ENCODE peak calls at places on chromosomes 6 and 20, in seven cellular contexts. M is OCI-LY7; X is activated B cell treated with CpG ODN at 0.5 μM for 24 hours; Y is type B pancreatic cell; E is mucosa of descending colon; F is coronary artery; L is CD8-positive, alpha-beta T cell. K is an unnamed sample.

GRCh38 chr20:49268600-49269365 is 9.1 kb downstream of the ZNFX1 start:
- DNase-seq in M (no peak), F (no peak), Y (no peak), X (no peak), L (no peak), E (no peak), K (no peak)

GRCh38 chr6:168216741-168217140 is 102.8 kb downstream of the DACT2 start:
- DNase-seq in Y (no peak), X (no peak), F (no peak), E (no peak), M (no peak), L (no peak), K (no peak)

GRCh38 chr6:15264902-15265761 is 19.3 kb downstream of the JARID2 start:
- DNase-seq in F (no peak), M (peak; percentile 51), X (no peak), E (no peak), Y (no peak), L (no peak), K (no peak)

GRCh38 chr6:125945378-125946141 is 11.0 kb upstream of the HINT3 start:
- DNase-seq in L (no peak), E (no peak), F (no peak), X (no peak), Y (no peak), M (no peak), K (no peak)

GRCh38 chr6:11700118-11700718 is 78.4 kb downstream of the ADTRP start:
- DNase-seq in L (no peak), Y (no peak), X (no peak), E (no peak), M (peak; percentile 49), F (no peak), K (no peak)

GRCh38 chr6:100137759-100138158 is 143.7 kb upstream of the MCHR2 start:
- DNase-seq in E (no peak), M (no peak), F (no peak), X (no peak), Y (no peak), L (no peak), K (no peak)

GRCh38 chr6:217048-217659 is 75.1 kb upstream of the DUSP22 start:
- DNase-seq in M (peak; percentile 80), E (no peak), Y (no peak), X (no peak), F (no peak), L (peak; percentile 26), K (no peak)

GRCh38 chr20:39897058-39897457 is 792.0 kb downstream of the MAFB start:
- DNase-seq in Y (no peak), L (no peak), X (no peak), M (no peak), F (no peak), E (no peak), K (no peak)

GRCh38 chr6:398558-399078 is 7.1 kb downstream of the IRF4 start:
- DNase-seq in X (no peak), E (no peak), F (peak; percentile 63), M (no peak), L (no peak), Y (no peak), K (no peak)

GRCh38 chr20:52130406-52130805 is 61.2 kb downstream of the ZFP64 start:
- DNase-seq in L (no peak), Y (no peak), M (no peak), E (no peak), F (no peak), X (no peak), K (no peak)

GRCh38 chr20:39983183-39983582 is 705.9 kb downstream of the MAFB start:
- DNase-seq in Y (no peak), F (no peak), E (no peak), L (no peak), X (no peak), M (no peak), K (no peak)

GRCh38 chr6:105798057-105798456 is 288.1 kb upstream of the PRDM1 start:
- DNase-seq in F (no peak), L (no peak), E (no peak), Y (no peak), X (no peak), M (no peak), K (no peak)

GRCh38 chr20:47790032-47790965 is 5.0 kb upstream of the SULF2 start:
- DNase-seq in Y (no peak), E (no peak), M (no peak), X (no peak), L (no peak), F (no peak), K (no peak)

GRCh38 chr6:25312034-25312620 is 33.0 kb downstream of the CARMIL1 start:
- DNase-seq in E (no peak), L (no peak), X (no peak), F (no peak), M (no peak), Y (no peak), K (no peak)

GRCh38 chr6:132089173-132089572 is 138.0 kb upstream of the CCN2 start:
- DNase-seq in M (no peak), F (no peak), E (no peak), X (no peak), Y (no peak), L (no peak), K (no peak)

GRCh38 chr6:129863664-129864063 is 2.5 kb upstream of the TMEM244 start:
- DNase-seq in F (no peak), L (no peak), X (no peak), Y (no peak), M (no peak), E (no peak), K (no peak)

GRCh38 chr20:34636648-34637047 is 40.2 kb downstream of the PIGU start:
- DNase-seq in M (no peak), F (no peak), X (no peak), L (no peak), E (no peak), Y (no peak), K (no peak)

GRCh38 chr6:7912024-7912423 is 1.4 kb upstream of the TXNDC5 start:
- DNase-seq in M (no peak), F (peak; percentile 68), X (no peak), Y (no peak), E (no peak), L (no peak), K (no peak)

GRCh38 chr6:154981071-154981373 is 14.1 kb upstream of the TIAM2 start:
- DNase-seq in L (no peak), Y (no peak), M (no peak), X (no peak), E (no peak), F (no peak), K (peak; percentile 49)

GRCh38 chr6:30162265-30163089 is 869 bp upstream of the TRIM15 start:
- DNase-seq in M (no peak), F (no peak), Y (no peak), X (no peak), L (no peak), E (no peak), K (no peak)

GRCh38 chr6:30159988-30160387 is 1.0 kb downstream of the TRIM10 start:
- DNase-seq in F (no peak), E (no peak), X (no peak), L (no peak), M (no peak), Y (no peak), K (no peak)

GRCh38 chr6:30158475-30159025 is 2.5 kb downstream of the TRIM10 start:
- DNase-seq in X (no peak), L (no peak), Y (no peak), M (no peak), E (no peak), F (no peak), K (peak; percentile 51)

GRCh38 chr6:30160391-30160790 is 620 bp downstream of the TRIM10 start:
- DNase-seq in F (no peak), E (no peak), M (no peak), Y (no peak), X (no peak), L (no peak), K (no peak)

DNA sequence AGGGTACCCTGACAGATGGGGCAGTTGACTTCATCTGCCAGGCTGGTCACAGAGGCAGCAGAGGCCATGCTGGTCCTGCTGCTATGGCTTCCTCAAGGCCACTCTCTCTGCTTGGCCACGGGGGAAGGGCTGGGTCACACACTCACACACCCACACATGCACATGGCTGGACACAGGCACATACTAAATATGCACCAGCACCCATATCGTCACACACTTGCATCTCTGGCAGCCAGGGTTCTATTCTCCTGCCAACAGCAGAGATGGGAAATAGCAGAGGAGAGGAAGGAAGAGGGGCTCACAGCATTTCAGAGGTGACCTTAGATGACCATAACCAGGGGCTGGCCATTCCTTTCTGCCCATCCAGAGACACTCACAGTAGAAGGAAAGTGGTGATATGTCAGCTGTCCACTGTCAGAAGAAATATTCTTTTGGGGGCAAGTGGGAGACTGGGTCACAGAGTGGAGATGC is at the start of gene TRIM10:
- DNase-seq in Y (no peak), X (no peak), F (no peak), E (no peak), L (no peak), M (no peak), K (no peak)
- TF ChIP-seq CTCF in Y (no peak), X (no peak), F (no peak), E (no peak), L (no peak), M (no peak), K (no peak)

GRCh38 chr20:20977786-20978185 is 128.4 kb downstream of the LINC00237 start:
- DNase-seq in E (no peak), X (no peak), F (no peak), Y (no peak), M (no peak), L (no peak), K (no peak)

GRCh38 chr20:20979934-20980333 is 126.2 kb downstream of the LINC00237 start:
- DNase-seq in L (no peak), X (no peak), E (no peak), F (no peak), M (no peak), Y (no peak), K (no peak)
- TF ChIP-seq CTCF in L (no peak), X (no peak), E (no peak), F (no peak), M (no peak), Y (no peak), K (no peak)

GRCh38 chr6:133740784-133741183 is 148.1 kb upstream of the TCF21 start:
- DNase-seq in X (no peak), F (no peak), L (no peak), Y (no peak), M (no peak), E (no peak), K (no peak)
- TF ChIP-seq CTCF in X (no peak), F (no peak), L (no peak), Y (no peak), M (no peak), E (no peak), K (no peak)

DNA sequence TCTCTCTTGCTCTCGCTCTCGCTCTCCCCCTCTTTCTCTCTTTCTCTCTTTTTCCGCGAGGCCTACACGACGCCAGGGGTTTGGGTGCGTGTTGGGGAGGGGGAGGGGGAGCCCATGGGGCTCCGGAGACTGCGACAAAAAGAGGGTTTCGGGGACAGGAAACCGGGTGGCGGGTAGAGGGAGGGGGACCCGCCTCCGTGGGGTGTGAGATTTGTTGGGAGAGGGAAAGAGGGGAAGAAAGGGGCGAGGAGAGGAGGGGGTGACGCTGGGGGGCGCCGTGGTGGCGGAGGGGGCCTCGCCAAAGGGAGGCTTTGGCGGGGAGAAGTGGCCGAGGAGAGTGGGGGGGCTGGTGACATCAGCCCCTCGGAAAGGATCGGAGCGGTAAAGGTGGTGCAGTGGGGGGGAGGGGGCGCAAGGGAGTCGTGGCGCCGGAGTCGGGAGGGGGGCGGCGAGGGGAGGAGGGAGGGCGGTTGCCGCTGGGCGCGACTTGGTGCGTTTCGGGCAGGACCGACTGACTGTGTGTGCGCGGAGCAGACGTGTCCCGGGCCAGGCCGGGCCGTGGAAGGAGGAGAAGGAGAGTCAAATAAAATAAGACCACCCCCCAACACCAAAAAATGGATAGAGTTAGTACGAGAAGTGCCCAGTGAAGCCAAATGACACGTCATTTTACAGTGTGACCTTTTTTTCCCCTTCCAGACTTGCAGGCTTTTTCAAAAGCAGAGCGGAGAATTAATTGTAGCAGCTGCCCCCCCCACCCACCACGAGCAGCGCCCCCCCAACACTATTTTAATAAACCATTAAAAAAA is 39.8 kb downstream of the GNAS start:
- DNase-seq in X (peak; percentile 64), L (peak; percentile 74), F (peak; percentile 83), E (peak; percentile 88), M (peak; percentile 84), Y (peak; percentile 81), K (peak; percentile 86)
- TF ChIP-seq CTCF in X (no peak), L (no peak), F (no peak), E (no peak), M (peak; percentile 62), Y (no peak), K (peak; percentile 15)

K was measured in GM13977.